ENCODE peak calls at places on chromosomes 4 and X, in nine cellular contexts. G is fibroblast of mammary gland; M is germinal center; W is activated CD4-positive, alpha-beta T cell treated with anti-CD3 and anti-CD28 coated beads, Interleukin-2, amount 50 U/mL, for 48 hours; C is AG10803; J is fibroblast of the aortic adventitia; Y is hypothalamus; U is GM06990; X is effector memory CD4-positive, alpha-beta T cell. H is an unnamed sample.

GRCh38 chr4:153465583-153465921 is 608 bp upstream of the TMEM131L start:
- DNase-seq in X (peak; percentile 26), M (peak; percentile 43), W (no peak), J (peak; percentile 58), C (peak; percentile 52), G (peak; percentile 59), Y (no peak), U (no peak), H (peak; percentile 74)

GRCh38 chrX:13721819-13722527 is 12.4 kb downstream of the TRAPPC2 start:
- DNase-seq in X (no peak), Y (no peak), J (peak; percentile 75), M (peak; percentile 6), G (peak; percentile 62), U (no peak), C (peak; percentile 23), W (no peak), H (no peak)

GRCh38 chr4:177484613-177485021 is 42.4 kb upstream of the AGA start:
- DNase-seq in G (peak; percentile 87), X (no peak), U (no peak), M (no peak), W (no peak), C (peak; percentile 94), Y (no peak), J (peak; percentile 88), H (no peak)

GRCh38 chr4:181858746-181859145 is 384.5 kb upstream of the TENM3 start:
- DNase-seq in J (no peak), G (no peak), C (peak; percentile 26), X (no peak), U (no peak), W (no peak), Y (no peak), M (no peak), H (no peak)

GRCh38 chrX:40855411-40855810 is 120.1 kb upstream of the MED14 start:
- DNase-seq in J (peak; percentile 72), M (no peak), C (no peak), W (no peak), U (no peak), Y (no peak), X (no peak), G (no peak), H (peak; percentile 17)

GRCh38 chr4:188778880-188779279 is 639.6 kb downstream of the TRIML1 start:
- DNase-seq in W (no peak), J (no peak), X (no peak), U (no peak), C (peak; percentile 37), M (no peak), Y (no peak), G (peak; percentile 51), H (no peak)

GRCh38 chr4:101944649-101945048 is 154.1 kb downstream of the BANK1 start:
- DNase-seq in C (peak; percentile 48), W (no peak), Y (no peak), G (peak; percentile 6), M (no peak), X (no peak), U (no peak), J (peak; percentile 15), H (no peak)

GRCh38 chr4:87910795-87911194 is 64.7 kb upstream of the SPP1 start:
- DNase-seq in W (no peak), M (no peak), G (no peak), J (no peak), X (no peak), U (no peak), C (no peak), Y (no peak), H (no peak)

GRCh38 chrX:120244735-120245498 is 5.7 kb upstream of the ZBTB33 start:
- DNase-seq in J (peak; percentile 87), W (peak; percentile 49), X (peak; percentile 28), U (peak; percentile 66), C (peak; percentile 80), Y (peak; percentile 58), M (peak; percentile 15), G (peak; percentile 87), H (peak; percentile 68)

GRCh38 chrX:70313503-70313902 is 23.6 kb downstream of the KIF4A start:
- DNase-seq in U (no peak), X (no peak), W (no peak), G (peak; percentile 48), C (peak; percentile 50), Y (no peak), M (no peak), J (peak; percentile 46), H (no peak)

GRCh38 chr4:2962614-2963184 is 507 bp downstream of the NOP14 start:
- DNase-seq in J (peak; percentile 56), X (no peak), M (no peak), W (no peak), U (no peak), G (peak; percentile 54), C (peak; percentile 43), Y (no peak), H (peak; percentile 71)

GRCh38 chrX:37425370-37425769 is 76.2 kb downstream of the PRRG1 start:
- DNase-seq in M (no peak), X (no peak), W (no peak), U (no peak), G (no peak), C (no peak), J (no peak), Y (no peak), H (no peak)

GRCh38 chr4:41413670-41414069 is 124.3 kb upstream of the LIMCH1 start:
- DNase-seq in C (no peak), U (no peak), X (no peak), G (no peak), J (no peak), Y (no peak), W (no peak), M (no peak), H (no peak)

GRCh38 chrX:75781618-75782017 is 3.4 kb downstream of the MAGEE2 start:
- DNase-seq in G (no peak), U (no peak), X (no peak), J (no peak), Y (peak; percentile 20), C (no peak), M (no peak), W (no peak), H (no peak)

GRCh38 chrX:40299028-40299479 is 201.3 kb upstream of the BCOR start:
- DNase-seq in M (no peak), W (no peak), X (no peak), Y (no peak), G (no peak), U (no peak), C (peak; percentile 9), J (peak; percentile 21), H (no peak)

GRCh38 chr4:42331914-42332368 is 65.3 kb upstream of the SHISA3 start:
- DNase-seq in C (no peak), U (peak; percentile 65), M (no peak), G (peak; percentile 73), W (no peak), J (peak; percentile 43), X (no peak), Y (no peak), H (no peak)

GRCh38 chrX:11427082-11428033 is 134.1 kb downstream of the AMELX start:
- DNase-seq in C (no peak), M (peak; percentile 1), W (no peak), Y (no peak), G (peak; percentile 32), X (no peak), U (peak; percentile 42), J (peak; percentile 23), H (no peak)

GRCh38 chr4:38855466-38855865 is 1.2 kb downstream of the TLR6 start:
- DNase-seq in C (no peak), G (no peak), Y (no peak), J (no peak), M (no peak), U (peak; percentile 20), X (no peak), W (no peak), H (no peak)

GRCh38 chr4:18645356-18645755 is 623.8 kb upstream of the LCORL start:
- DNase-seq in W (no peak), J (no peak), Y (no peak), C (no peak), X (no peak), U (no peak), G (no peak), M (no peak), H (no peak)

GRCh38 chr4:112082954-112083586 is 62.2 kb upstream of the FAM241A start:
- DNase-seq in M (no peak), X (no peak), J (peak; percentile 83), W (no peak), G (peak; percentile 92), C (peak; percentile 72), U (no peak), Y (no peak), H (no peak)

GRCh38 chrX:134692990-134693389 is 34.7 kb upstream of the PLAC1 start:
- DNase-seq in G (peak; percentile 88), Y (no peak), M (no peak), J (peak; percentile 83), X (no peak), W (no peak), C (peak; percentile 67), U (no peak), H (no peak)

GRCh38 chrX:25600776-25601175 is 537.4 kb upstream of the MAGEB18 start:
- DNase-seq in G (peak; percentile 44), X (no peak), J (peak; percentile 81), Y (no peak), C (no peak), M (no peak), W (no peak), U (no peak), H (no peak)

GRCh38 chrX:48617542-48618340 is 20.4 kb downstream of the WDR13 start:
- DNase-seq in C (no peak), G (peak; percentile 64), J (peak; percentile 26), W (no peak), X (no peak), U (no peak), M (no peak), Y (no peak), H (no peak)

GRCh38 chr4:37953620-37954325 is 6.4 kb upstream of the PTTG2 start:
- DNase-seq in M (no peak), X (no peak), Y (no peak), W (no peak), J (peak; percentile 37), C (no peak), G (peak; percentile 53), U (no peak), H (no peak)

GRCh38 chr4:154854362-154854761 is 73.3 kb downstream of the RBM46 start:
- DNase-seq in X (no peak), Y (no peak), U (no peak), G (peak; percentile 39), W (no peak), M (no peak), C (no peak), J (peak; percentile 45), H (peak; percentile 5)

GRCh38 chr4:93317046-93317445 is 511.5 kb upstream of the ATOH1 start:
- DNase-seq in X (no peak), J (no peak), Y (no peak), G (no peak), W (no peak), M (no peak), U (no peak), C (no peak), H (peak; percentile 41)

GRCh38 chr4:3420606-3420955 is 21.2 kb upstream of the HGFAC start:
- DNase-seq in J (no peak), W (no peak), M (no peak), C (no peak), Y (no peak), G (no peak), X (no peak), U (no peak), H (no peak)

GRCh38 chrX:56800801-56801200 is 71.8 kb downstream of the NBDY start:
- DNase-seq in J (no peak), C (no peak), G (no peak), X (peak; percentile 32), W (peak; percentile 34), Y (no peak), M (peak; percentile 21), U (no peak), H (no peak)

GRCh38 chr4:100288167-100288566 is 97.9 kb upstream of the DDIT4L start:
- DNase-seq in U (no peak), X (no peak), M (no peak), J (peak; percentile 36), G (peak; percentile 89), Y (no peak), C (peak; percentile 49), W (no peak), H (no peak)

GRCh38 chrX:14832591-14832990 is 40.3 kb downstream of the FANCB start:
- DNase-seq in J (peak; percentile 34), W (no peak), M (no peak), C (peak; percentile 44), Y (no peak), X (no peak), G (peak; percentile 26), U (no peak), H (no peak)

GRCh38 chr4:120062663-120063195 is 3.9 kb downstream of the MAD2L1 start:
- DNase-seq in X (no peak), Y (no peak), G (peak; percentile 30), C (no peak), J (no peak), M (no peak), W (no peak), U (no peak), H (no peak)

H was measured in COR-L47.